ENCODE peak calls at places on chromosomes 4 and X, in six cellular contexts. Q is CD8-positive, alpha-beta memory T cell; P is brain microvascular endothelial cell; D is dorsolateral prefrontal cortex; Z is cardiac muscle cell; I is thoracic aorta. J is an unnamed sample.

GRCh38 chrX:97705936-97706335 is 822.2 kb downstream of the RPA4 start:
- DNase-seq in Q (no peak), P (no peak), D (no peak), Z (no peak), I (no peak), J (peak)

GRCh38 chr4:115113382-115114106 is at the start of gene NDST4:
- DNase-seq in Q (no peak), P (peak), D (no peak), Z (peak), I (no peak), J (no peak)

GRCh38 chrX:112513154-112513553 is 166.6 kb downstream of the LHFPL1 start:
- DNase-seq in Q (no peak), P (no peak), D (no peak), Z (no peak), I (no peak), J (peak)

GRCh38 chr4:67049446-67049845 is 495.9 kb downstream of the CENPC start:
- DNase-seq in Q (no peak), P (no peak), D (no peak), Z (no peak), I (no peak), J (no peak)

GRCh38 chrX:31423575-31424284 is 351.9 kb upstream of the FTHL17 start:
- DNase-seq in Q (no peak), P (peak), D (no peak), Z (peak), I (no peak), J (no peak)

GRCh38 chr4:62225972-62226371 is 1025.8 kb downstream of the ADGRL3 start:
- DNase-seq in Q (no peak), P (no peak), D (no peak), Z (no peak), I (no peak), J (no peak)

GRCh38 chrX:15816886-15817285 is 26.6 kb downstream of the ZRSR2 start:
- DNase-seq in Q (peak), P (no peak), D (no peak), Z (peak), I (no peak), J (no peak)

GRCh38 chr4:152165146-152165545 is 370.7 kb downstream of the FBXW7 start:
- DNase-seq in Q (no peak), P (no peak), D (no peak), Z (no peak), I (no peak), J (no peak)

GRCh38 chrX:68710870-68711576 is 63.6 kb downstream of the STARD8 start:
- DNase-seq in Q (no peak), P (peak), D (no peak), Z (peak), I (no peak), J (no peak)

GRCh38 chr4:81565137-81565870 is 93.6 kb upstream of the RASGEF1B start:
- DNase-seq in Q (no peak), P (peak), D (peak), Z (peak), I (peak), J (no peak)
- H3K27ac ChIP-seq in Q (no peak), P (no peak), D (peak), Z (no peak), I (peak), J (no peak)

GRCh38 chr4:185648631-185649030 is 113.3 kb upstream of the PDLIM3 start:
- DNase-seq in Q (no peak), P (no peak), D (no peak), Z (no peak), I (no peak), J (no peak)
- H3K27ac ChIP-seq in Q (no peak), P (no peak), D (no peak), Z (peak), I (no peak), J (no peak)

DNA sequence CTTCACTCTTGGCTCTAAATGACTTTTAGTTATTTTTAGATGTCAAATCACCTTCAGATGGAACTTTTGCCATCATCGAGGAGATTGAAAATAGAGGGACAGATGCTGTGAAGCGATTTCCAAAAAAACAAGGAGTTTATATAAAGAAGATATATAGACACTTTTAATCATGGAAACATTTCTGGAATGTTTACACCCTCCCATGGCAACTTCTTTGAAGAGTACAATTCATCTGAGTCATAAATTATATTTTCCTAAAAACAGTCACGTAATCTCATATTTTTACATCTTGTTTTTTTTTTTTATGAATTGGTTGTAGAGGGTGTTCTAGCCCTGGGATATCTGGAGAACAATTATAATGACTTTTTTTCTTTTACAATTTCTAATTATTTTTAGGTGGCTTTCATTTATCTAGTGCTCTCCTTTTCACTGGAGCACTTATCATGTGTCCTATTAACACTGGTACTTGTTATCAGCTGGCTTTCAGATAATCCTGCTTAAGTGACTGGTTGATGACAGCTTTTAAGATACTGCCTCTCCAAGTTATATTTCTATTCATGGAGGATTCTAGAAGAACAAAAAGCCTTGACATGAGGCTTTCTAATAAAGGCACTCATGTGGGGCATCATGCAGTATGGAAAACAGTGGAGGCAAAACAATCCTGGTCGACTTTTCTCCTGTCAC is 24.9 kb downstream of the PCDH7 start:
- DNase-seq in Q (no peak), P (no peak), D (no peak), Z (peak), I (no peak), J (no peak)
- H3K27ac ChIP-seq in Q (no peak), P (peak), D (no peak), Z (peak), I (peak), J (no peak)

DNA sequence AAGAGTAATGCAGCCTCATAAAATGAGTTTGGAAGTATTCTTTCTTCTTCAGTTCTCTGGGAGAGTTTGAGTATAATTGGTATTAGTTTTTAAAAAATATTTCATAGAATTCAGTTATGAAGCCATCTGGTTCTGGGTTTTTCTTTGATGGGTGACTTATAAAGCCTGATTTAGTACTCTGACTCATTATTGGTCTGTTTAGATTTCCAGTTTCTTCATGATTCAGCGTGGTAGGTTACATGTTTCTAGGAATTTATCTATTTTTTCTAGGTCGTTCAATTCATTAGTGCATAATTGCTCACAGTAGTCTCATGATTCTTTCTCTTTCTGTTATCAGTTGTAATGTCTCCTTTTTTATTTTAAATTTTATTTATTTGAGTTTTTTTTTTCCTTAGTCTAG is 111.2 kb downstream of the CEP44 start:
- DNase-seq in Q (no peak), P (no peak), D (no peak), Z (peak), I (no peak), J (peak)
- H3K27ac ChIP-seq in Q (no peak), P (peak), D (no peak), Z (no peak), I (no peak), J (no peak)

DNA sequence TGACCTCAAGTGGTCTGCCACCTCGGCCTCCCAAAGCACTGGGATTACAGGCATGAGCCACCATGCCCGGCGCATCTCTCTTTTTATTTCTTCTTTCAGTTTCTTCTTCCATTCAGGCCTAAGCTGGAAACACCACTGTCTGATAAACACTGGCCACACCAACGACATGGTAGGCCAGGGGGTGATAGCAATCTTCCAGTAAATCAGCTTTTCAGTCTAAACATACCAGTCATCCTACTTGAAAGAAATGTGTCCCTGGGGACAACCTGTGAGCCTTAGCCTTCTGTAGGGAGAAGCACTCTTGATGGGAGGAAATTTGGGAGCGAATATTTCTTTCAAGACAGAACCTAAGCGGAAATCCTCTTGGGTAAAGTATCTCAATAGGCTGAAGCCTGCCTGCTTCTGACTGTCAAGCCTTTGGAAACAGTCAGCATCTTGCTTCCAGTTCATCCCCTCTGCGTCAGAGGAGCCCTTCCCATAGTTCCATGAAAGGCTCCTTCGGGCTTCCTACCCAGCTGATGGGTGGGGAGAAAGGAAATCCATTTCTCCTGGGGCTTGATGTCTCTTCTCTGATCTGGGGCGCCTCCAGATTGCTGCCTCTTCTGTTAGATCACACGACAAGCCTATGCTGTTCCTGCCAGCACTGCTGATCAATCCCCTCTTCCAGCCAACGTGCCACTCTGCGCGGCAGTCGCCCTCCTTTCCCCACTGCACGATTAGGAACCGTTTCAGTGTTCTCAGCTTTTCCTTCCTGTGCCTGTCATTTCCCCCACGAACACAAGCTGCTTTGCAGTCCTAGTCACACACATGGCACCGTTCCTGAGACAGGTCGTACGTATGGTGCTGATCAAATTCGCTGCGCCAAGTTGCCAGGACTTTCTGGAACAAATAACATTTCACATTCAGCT is 49.5 kb upstream of the CBR4 start:
- DNase-seq in Q (no peak), P (no peak), D (no peak), Z (peak), I (peak), J (no peak)
- H3K27ac ChIP-seq in Q (no peak), P (no peak), D (peak), Z (no peak), I (peak), J (no peak)

GRCh38 chrX:18425199-18426003 is at the start of gene CDKL5:
- DNase-seq in Q (peak), P (peak), D (peak), Z (peak), I (peak), J (peak)
- H3K27ac ChIP-seq in Q (peak), P (no peak), D (peak), Z (peak), I (peak), J (peak)

GRCh38 chr4:150501983-150502382 is 80.0 kb upstream of the MAB21L2 start:
- DNase-seq in Q (no peak), P (no peak), D (no peak), Z (no peak), I (no peak), J (no peak)
- H3K27ac ChIP-seq in Q (no peak), P (no peak), D (no peak), Z (no peak), I (no peak), J (no peak)

GRCh38 chrX:134512566-134512965 is 52.6 kb downstream of the HPRT1 start:
- DNase-seq in Q (no peak), P (peak), D (no peak), Z (peak), I (no peak), J (peak)

GRCh38 chrX:134513091-134513490 is 53.1 kb downstream of the HPRT1 start:
- DNase-seq in Q (no peak), P (no peak), D (no peak), Z (no peak), I (no peak), J (no peak)
- H3K27ac ChIP-seq in Q (no peak), P (peak), D (no peak), Z (no peak), I (no peak), J (peak)

J was measured in AG04450.